ENCODE peak calls at places on chromosomes 16 and 17, in five cellular contexts. C is HepG2, I is astrocyte, U is ovary, B is coronary artery. T is an unnamed sample.

GRCh38 chr16:58426960-58427359 is 34.7 kb downstream of the GINS3 start:
- DNase-seq in C (no peak), I (no peak), U (no peak), B (no peak), T (no peak)

GRCh38 chr16:85168732-85169256 is 56.5 kb upstream of the CIBAR2 start:
- DNase-seq in C (no peak), I (no peak), U (peak), B (no peak), T (peak)

GRCh38 chr16:28182183-28182582 is 29.6 kb downstream of the XPO6 start:
- DNase-seq in C (no peak), I (peak), U (no peak), B (no peak), T (no peak)

GRCh38 chr16:51149721-51150158 is 1.3 kb downstream of the SALL1 start:
- DNase-seq in C (no peak), I (no peak), U (no peak), B (no peak), T (no peak)

GRCh38 chr17:14747576-14747940 is 446.7 kb downstream of the HS3ST3B1 start:
- DNase-seq in C (no peak), I (no peak), U (no peak), B (no peak), T (no peak)

GRCh38 chr17:78988152-78988551 is 8.4 kb upstream of the LGALS3BP start:
- DNase-seq in C (no peak), I (no peak), U (no peak), B (no peak), T (no peak)

GRCh38 chr16:56048425-56049100 is 142.7 kb upstream of the GNAO1 start:
- DNase-seq in C (no peak), I (no peak), U (no peak), B (no peak), T (no peak)

GRCh38 chr16:56450275-56450889 is 750 bp downstream of the NUDT21 start:
- DNase-seq in C (no peak), I (no peak), U (no peak), B (no peak), T (no peak)

GRCh38 chr16:54077412-54077821 is 209.2 kb downstream of the IRX3 start:
- DNase-seq in C (no peak), I (peak), U (no peak), B (no peak), T (no peak)

GRCh38 chr16:71460246-71460645 is 1.8 kb downstream of the ZNF23 start:
- DNase-seq in C (no peak), I (peak), U (no peak), B (no peak), T (no peak)

GRCh38 chr17:55427587-55427882 is 5.9 kb upstream of the MMD start:
- DNase-seq in C (no peak), I (no peak), U (no peak), B (no peak), T (no peak)

GRCh38 chr17:7220593-7221280 is 999 bp downstream of the ACADVL start:
- DNase-seq in C (peak), I (peak), U (peak), B (no peak), T (peak)

GRCh38 chr16:3214904-3215600 is 19.9 kb downstream of the ZNF200 start:
- DNase-seq in C (no peak), I (peak), U (no peak), B (no peak), T (no peak)

GRCh38 chr16:69930117-69930776 is 20.9 kb upstream of the CLEC18A start:
- DNase-seq in C (peak), I (no peak), U (peak), B (peak), T (peak)

GRCh38 chr16:21256636-21257035 is 21.5 kb downstream of the CRYM start:
- DNase-seq in C (no peak), I (no peak), U (no peak), B (no peak), T (no peak)

GRCh38 chr16:76653390-76654026 is 376.3 kb downstream of the CNTNAP4 start:
- DNase-seq in C (peak), I (peak), U (no peak), B (no peak), T (no peak)

GRCh38 chr16:2692948-2693651 is 10.8 kb downstream of the KCTD5 start:
- DNase-seq in C (no peak), I (peak), U (peak), B (no peak), T (no peak)

GRCh38 chr16:79146-80054 is 1.4 kb downstream of the MPG start:
- DNase-seq in C (no peak), I (no peak), U (no peak), B (no peak), T (no peak)

GRCh38 chr17:6910987-6911603 is 79.6 kb upstream of the TEKT1 start:
- DNase-seq in C (peak), I (peak), U (no peak), B (no peak), T (no peak)

GRCh38 chr16:14014284-14014625 is 56.9 kb upstream of the MRTFB start:
- DNase-seq in C (no peak), I (no peak), U (no peak), B (no peak), T (no peak)

GRCh38 chr16:14015017-14015416 is 56.1 kb upstream of the MRTFB start:
- DNase-seq in C (no peak), I (no peak), U (no peak), B (no peak), T (no peak)

GRCh38 chr16:14015461-14015860 is 55.7 kb upstream of the MRTFB start:
- DNase-seq in C (no peak), I (no peak), U (no peak), B (peak), T (no peak)

GRCh38 chr16:14013145-14013570 is 58.0 kb upstream of the MRTFB start:
- DNase-seq in C (no peak), I (no peak), U (no peak), B (no peak), T (no peak)

GRCh38 chr16:14013571-14014283 is 57.4 kb upstream of the MRTFB start:
- DNase-seq in C (peak), I (peak), U (no peak), B (peak), T (peak)
- H3K27ac ChIP-seq in C (no peak), I (peak), U (no peak), B (peak), T (peak)

DNA sequence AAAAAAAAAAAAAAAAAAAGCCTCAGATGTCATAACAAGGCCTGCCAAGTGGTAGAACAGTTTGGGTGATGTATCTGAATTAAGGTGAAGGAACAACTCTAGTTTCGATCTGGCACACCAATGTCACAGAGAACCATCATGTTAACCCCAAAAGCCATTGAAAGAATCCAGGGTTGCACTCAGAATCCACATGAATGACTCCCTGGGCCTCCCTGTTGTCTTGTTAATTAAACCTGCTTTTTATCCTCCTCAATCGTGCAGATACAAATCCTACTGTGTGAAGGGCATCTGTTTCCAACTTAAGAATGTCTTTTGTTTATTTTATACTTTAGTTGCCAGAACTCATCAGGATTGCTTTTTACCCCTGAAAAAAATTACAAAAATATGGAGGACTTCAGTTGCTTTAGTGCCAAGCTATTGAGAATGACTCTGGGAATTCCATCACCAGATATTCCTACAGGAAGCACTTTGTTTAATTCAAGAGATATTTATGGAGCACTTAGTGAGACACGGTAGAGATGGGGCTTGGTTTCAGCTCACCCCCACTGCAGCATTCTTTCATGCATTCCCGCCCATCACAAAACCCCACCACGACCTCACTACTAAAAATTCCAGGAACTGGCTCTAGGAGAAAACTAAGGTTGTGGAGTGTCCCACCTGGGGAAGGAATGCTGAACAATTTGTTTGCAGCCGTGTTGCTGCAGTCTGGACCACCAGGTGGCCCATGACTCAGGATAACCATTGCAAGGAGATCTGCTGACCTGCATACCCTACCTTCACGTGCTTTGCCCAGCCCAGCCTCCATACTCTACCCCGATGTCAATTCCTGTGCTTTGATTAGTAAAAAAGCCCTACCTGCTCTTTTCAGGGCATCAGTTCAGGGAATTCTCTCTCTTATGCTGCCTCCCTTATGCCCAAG is 63.8 kb upstream of the GPRC5B start:
- DNase-seq in C (no peak), I (no peak), U (no peak), B (no peak), T (no peak)
- H3K27ac ChIP-seq in C (no peak), I (no peak), U (no peak), B (no peak), T (no peak)

GRCh38 chr17:82049106-82049505 is 2.5 kb downstream of the RFNG start:
- DNase-seq in C (no peak), I (no peak), U (no peak), B (no peak), T (no peak)
- H3K27ac ChIP-seq in C (no peak), I (no peak), U (no peak), B (no peak), T (no peak)

DNA sequence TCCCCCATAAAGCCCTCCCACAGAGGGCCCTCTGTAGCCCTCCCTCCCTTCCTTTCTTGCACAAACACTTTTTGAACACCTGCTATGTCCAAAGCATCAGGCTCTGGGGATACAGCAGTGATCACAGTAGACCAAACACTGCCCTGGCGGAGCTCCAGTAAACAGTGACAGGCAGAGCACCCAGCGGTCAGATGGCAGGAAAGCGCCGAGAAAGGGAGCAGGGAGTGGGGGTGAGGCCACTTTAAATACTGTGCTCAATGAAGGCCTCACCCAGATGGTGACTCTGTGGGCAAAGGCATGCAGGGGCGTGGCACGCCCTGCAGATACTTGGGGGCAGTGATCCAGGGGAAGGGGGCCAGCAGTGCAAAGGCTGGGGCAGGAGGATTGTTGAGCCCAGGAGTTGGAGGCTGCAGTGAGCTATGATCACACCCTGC is 7.6 kb downstream of the PRR29 start:
- DNase-seq in C (peak), I (no peak), U (no peak), B (no peak), T (no peak)
- H3K27ac ChIP-seq in C (peak), I (no peak), U (no peak), B (peak), T (peak)

GRCh38 chr16:89952551-89952950 is 4.0 kb downstream of the DEF8 start:
- DNase-seq in C (no peak), I (no peak), U (no peak), B (no peak), T (no peak)
- H3K27ac ChIP-seq in C (no peak), I (no peak), U (no peak), B (no peak), T (no peak)

GRCh38 chr17:40304464-40304863 is 4.5 kb upstream of the RARA start:
- DNase-seq in C (no peak), I (peak), U (peak), B (peak), T (peak)
- H3K27ac ChIP-seq in C (no peak), I (peak), U (no peak), B (peak), T (peak)

GRCh38 chr17:50922107-50922506 is 56.0 kb upstream of the TOB1 start:
- DNase-seq in C (no peak), I (no peak), U (no peak), B (no peak), T (no peak)

GRCh38 chr17:50922739-50923405 is 56.7 kb upstream of the TOB1 start:
- DNase-seq in C (no peak), I (no peak), U (no peak), B (no peak), T (no peak)

GRCh38 chr17:50924800-50925199 is 58.6 kb upstream of the TOB1 start:
- DNase-seq in C (no peak), I (no peak), U (no peak), B (no peak), T (no peak)

GRCh38 chr17:50924300-50924699 is 58.1 kb upstream of the TOB1 start:
- DNase-seq in C (no peak), I (no peak), U (no peak), B (no peak), T (no peak)

DNA sequence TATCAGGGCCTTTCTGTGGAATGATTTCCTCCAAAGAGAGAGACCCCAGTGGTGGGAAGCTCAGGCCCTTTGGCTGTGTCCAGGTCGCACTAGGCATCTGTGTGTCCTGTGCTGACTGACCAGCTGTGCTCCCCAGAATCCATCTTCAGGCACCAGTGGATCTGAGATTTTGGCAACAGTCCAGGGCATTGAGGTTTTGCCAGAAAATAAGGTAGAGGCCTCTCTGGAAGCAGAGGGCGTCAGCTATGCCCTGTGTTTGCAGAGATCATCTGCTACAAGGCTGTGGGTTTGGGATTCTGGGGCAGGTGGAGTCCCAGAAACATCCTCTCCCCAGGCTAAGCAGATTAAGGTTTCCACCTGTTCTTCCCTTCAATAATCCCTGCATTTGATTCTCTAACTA is 57.5 kb upstream of the TOB1 start:
- DNase-seq in C (no peak), I (no peak), U (no peak), B (no peak), T (no peak)
- H3K27ac ChIP-seq in C (no peak), I (no peak), U (no peak), B (no peak), T (no peak)

GRCh38 chr16:88593064-88593463 is 22.9 kb downstream of the ZC3H18 start:
- DNase-seq in C (no peak), I (no peak), U (no peak), B (no peak), T (no peak)
- H3K27ac ChIP-seq in C (no peak), I (no peak), U (no peak), B (no peak), T (no peak)

GRCh38 chr16:15857779-15858560 is 1.1 kb upstream of the MYH11 start:
- DNase-seq in C (no peak), I (peak), U (peak), B (peak), T (peak)

GRCh38 chr16:15854906-15855703 is 1.7 kb downstream of the MYH11 start:
- DNase-seq in C (no peak), I (no peak), U (no peak), B (no peak), T (peak)

GRCh38 chr16:15856901-15857778 is at the start of gene MYH11:
- DNase-seq in C (no peak), I (no peak), U (peak), B (no peak), T (peak)

GRCh38 chr16:15855704-15856003 is 1.2 kb downstream of the MYH11 start:
- DNase-seq in C (no peak), I (no peak), U (no peak), B (no peak), T (no peak)

GRCh38 chr16:15856217-15856616 is 611 bp downstream of the MYH11 start:
- DNase-seq in C (no peak), I (no peak), U (no peak), B (no peak), T (no peak)
- H3K27ac ChIP-seq in C (no peak), I (no peak), U (no peak), B (peak), T (peak)

GRCh38 chr17:850086-850827 is 68.1 kb downstream of the MRM3 start:
- DNase-seq in C (no peak), I (no peak), U (no peak), B (no peak), T (no peak)
- H3K27ac ChIP-seq in C (no peak), I (peak), U (no peak), B (peak), T (peak)

T was measured in uterus.